ENCODE peak calls at places on chromosomes 6 and 20, in six cellular contexts. Q is PC-9; Y is GM13976; K is activated CD8-positive, alpha-beta T cell treated with anti-CD3 and anti-CD28 coated beads for 36 hours; F is left ventricle myocardium inferior; P is HCT116. G is an unnamed sample.

GRCh38 chr6:41706876-41707564 is 28.4 kb downstream of the TFEB start:
- DNase-seq in K (peak; percentile 50), Y (no peak), P (no peak), Q (no peak), F (no peak), G (no peak)

GRCh38 chr6:108781419-108782110 is 66.7 kb upstream of the ARMC2 start:
- DNase-seq in Y (no peak), P (no peak), K (peak; percentile 20), F (no peak), Q (no peak), G (no peak)

GRCh38 chr20:41734506-41734945 is 116.3 kb upstream of the CHD6 start:
- DNase-seq in P (peak; percentile 37), Y (peak; percentile 46), Q (no peak), K (peak; percentile 35), F (no peak), G (peak; percentile 71)

GRCh38 chr20:62304331-62305148 is 1.7 kb downstream of the ADRM1 start:
- DNase-seq in Q (no peak), F (no peak), P (no peak), Y (no peak), K (no peak), G (no peak)

GRCh38 chr6:146819596-146820320 is 221.0 kb downstream of the ADGB start:
- DNase-seq in Q (no peak), Y (no peak), K (no peak), P (no peak), F (no peak), G (no peak)

GRCh38 chr6:90271831-90272230 is 24.8 kb downstream of the BACH2 start:
- DNase-seq in Q (no peak), Y (no peak), F (no peak), K (peak; percentile 27), P (no peak), G (no peak)

GRCh38 chr20:20368414-20369352 is 779 bp downstream of the INSM1 start:
- DNase-seq in Y (peak; percentile 55), K (peak; percentile 12), P (no peak), F (no peak), Q (no peak), G (no peak)

GRCh38 chr6:36986704-36987047 is 680 bp upstream of the MTCH1 start:
- DNase-seq in Y (no peak), P (no peak), K (no peak), Q (no peak), F (no peak), G (no peak)

GRCh38 chr6:159686697-159687096 is 6.3 kb downstream of the SOD2 start:
- DNase-seq in F (no peak), K (no peak), Y (no peak), Q (no peak), P (no peak), G (no peak)

GRCh38 chr6:146693342-146693741 is 94.6 kb downstream of the ADGB start:
- DNase-seq in P (no peak), Q (no peak), F (no peak), K (no peak), Y (no peak), G (no peak)

GRCh38 chr6:145086197-145086596 is 649.1 kb downstream of the EPM2A start:
- DNase-seq in Y (no peak), P (no peak), K (no peak), F (no peak), Q (no peak), G (no peak)

GRCh38 chr20:33312583-33312982 is 29.6 kb downstream of the BPIFB1 start:
- DNase-seq in Q (no peak), Y (no peak), K (no peak), F (no peak), P (no peak), G (no peak)

GRCh38 chr6:22079788-22080187 is 217.0 kb downstream of the PRL start:
- DNase-seq in F (no peak), P (no peak), Y (no peak), K (no peak), Q (no peak), G (no peak)

GRCh38 chr6:41718828-41719227 is 16.6 kb downstream of the TFEB start:
- DNase-seq in K (no peak), F (no peak), Q (no peak), P (no peak), Y (no peak), G (no peak)

GRCh38 chr6:168165891-168166290 is 86.9 kb upstream of the FRMD1 start:
- DNase-seq in Q (no peak), Y (no peak), F (no peak), K (no peak), P (no peak), G (no peak)

GRCh38 chr6:79878142-79878748 is 69.1 kb downstream of the ELOVL4 start:
- DNase-seq in Y (no peak), Q (no peak), F (peak; percentile 56), P (no peak), K (no peak), G (no peak)

GRCh38 chr6:223763-224162 is 68.5 kb upstream of the DUSP22 start:
- DNase-seq in P (no peak), K (peak; percentile 59), Q (no peak), Y (no peak), F (no peak), G (no peak)

GRCh38 chr20:48592107-48592940 is 235.5 kb downstream of the PREX1 start:
- DNase-seq in Q (no peak), K (no peak), P (no peak), F (no peak), Y (no peak), G (no peak)

DNA sequence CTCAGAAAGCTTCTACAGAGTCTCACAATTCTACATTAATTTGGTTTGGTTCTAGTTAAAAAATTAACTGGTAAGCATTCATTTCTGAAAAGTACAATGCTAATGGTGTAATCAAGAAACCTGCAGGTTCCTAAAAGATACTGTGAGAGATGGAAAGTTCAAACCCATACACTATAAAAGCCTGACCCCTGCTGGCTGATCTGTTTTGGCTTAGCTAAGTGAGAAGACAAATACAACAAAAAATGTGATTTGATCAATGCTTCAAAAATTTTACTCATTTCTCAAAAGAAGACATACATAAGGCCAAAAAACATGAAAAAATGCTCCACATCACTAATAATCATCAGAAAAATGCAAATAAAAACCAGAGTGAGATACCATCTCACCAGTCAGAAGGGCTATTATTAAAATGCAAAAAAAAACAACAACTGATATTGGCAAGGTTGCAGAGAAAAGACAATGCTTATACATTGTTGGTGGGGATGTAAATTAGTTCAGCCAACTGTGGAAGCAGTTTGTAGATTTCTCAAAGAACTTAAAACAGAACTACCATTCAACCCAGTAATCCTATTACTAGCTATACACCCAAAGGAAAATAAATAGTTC is 102.8 kb downstream of the MOXD1 start:
- DNase-seq in F (no peak), K (peak; percentile 68), P (peak; percentile 36), Y (no peak), Q (peak; percentile 54), G (peak; percentile 64)
- TF ChIP-seq CTCF in F (peak; percentile 59), K (peak; percentile 39), P (peak; percentile 74), Y (peak; percentile 62), Q (peak; percentile 86), G (peak; percentile 30)

GRCh38 chr20:63830821-63831593 is at the start of gene ZBTB46:
- DNase-seq in P (no peak), Y (peak; percentile 96), K (no peak), Q (no peak), F (peak; percentile 79), G (peak; percentile 84)

GRCh38 chr20:63829598-63829942 is 1.5 kb downstream of the ZBTB46 start:
- DNase-seq in K (no peak), P (no peak), Q (peak; percentile 20), F (no peak), Y (no peak), G (no peak)

GRCh38 chr20:63828545-63828944 is 2.5 kb downstream of the ZBTB46 start:
- DNase-seq in Q (no peak), P (no peak), F (no peak), K (no peak), Y (no peak), G (no peak)

GRCh38 chr20:63828951-63829350 is 2.1 kb downstream of the ZBTB46 start:
- DNase-seq in P (no peak), F (no peak), K (no peak), Q (peak; percentile 24), Y (no peak), G (no peak)

DNA sequence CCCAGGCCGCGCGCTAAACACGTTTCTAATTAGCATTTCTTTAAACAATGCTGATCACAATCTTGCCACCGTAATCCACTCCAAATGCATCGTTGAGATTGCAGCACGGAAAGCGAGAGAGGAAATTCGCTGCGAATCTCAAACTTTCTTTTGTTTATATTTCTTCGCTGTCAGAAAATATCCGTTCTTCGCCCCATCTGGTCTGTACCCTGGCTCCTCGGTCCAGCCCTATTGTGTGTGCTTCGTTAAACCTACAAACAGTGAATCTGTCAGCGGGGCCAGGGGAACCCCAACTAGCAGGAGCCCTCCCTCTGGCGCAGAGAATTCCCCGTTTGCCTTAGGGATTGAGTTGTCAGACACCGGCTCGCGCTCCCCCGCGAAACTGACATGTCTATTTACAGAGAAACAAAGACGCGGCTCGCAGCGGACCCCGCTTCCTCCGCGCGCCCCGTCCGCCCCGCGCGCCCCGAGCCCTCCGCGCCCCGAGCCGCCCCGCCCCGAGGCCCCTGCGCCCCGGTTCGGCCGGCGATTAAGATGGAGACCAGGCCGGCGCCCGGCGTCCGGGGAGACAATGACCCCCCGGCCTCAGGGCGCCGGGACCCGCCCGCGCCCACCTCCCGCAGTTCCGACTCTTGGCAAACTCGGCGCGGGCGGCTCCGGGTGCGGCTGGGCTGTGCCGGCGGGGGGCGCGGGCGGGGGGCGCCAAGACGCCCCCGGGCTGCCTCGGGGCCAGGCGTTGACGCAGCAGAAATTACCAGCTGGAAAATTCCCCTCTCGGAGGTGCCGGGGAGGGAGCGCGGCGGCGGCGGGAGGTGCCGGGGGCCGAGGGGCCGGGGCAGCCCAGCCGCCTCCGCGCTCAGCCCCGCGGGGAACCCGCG is 882 bp downstream of the ZBTB46 start:
- DNase-seq in P (no peak), Y (peak; percentile 75), F (no peak), K (no peak), Q (peak; percentile 30), G (no peak)
- TF ChIP-seq CTCF in P (no peak), Y (no peak), F (no peak), K (no peak), Q (no peak), G (no peak)

GRCh38 chr20:12255571-12255970 is 337.9 kb downstream of the BTBD3 start:
- DNase-seq in Y (no peak), P (no peak), K (no peak), F (no peak), Q (no peak), G (no peak)
- TF ChIP-seq CTCF in Y (no peak), P (no peak), K (no peak), F (no peak), Q (no peak), G (no peak)

GRCh38 chr6:107493158-107494057 is 3.5 kb downstream of the SOBP start:
- DNase-seq in K (no peak), P (no peak), F (no peak), Y (no peak), Q (no peak), G (no peak)
- TF ChIP-seq CTCF in K (no peak), P (no peak), F (no peak), Y (no peak), Q (no peak), G (no peak)